ENCODE peak calls at places on chromosomes 4 and X, in eight cellular contexts. F is MCF 10A, S is coronary artery, R is neural progenitor cell, K is fibroblast of pulmonary artery, C is NB4, N is epithelial cell of esophagus, P is IMR-90. Z is an unnamed sample.

GRCh38 chr4:6183740-6184139 is 16.6 kb downstream of the JAKMIP1 start:
- DNase-seq in S (no peak), K (no peak), P (no peak), R (no peak), C (no peak), N (no peak), F (no peak), Z (no peak)

GRCh38 chr4:44563496-44563895 is 87.9 kb downstream of the YIPF7 start:
- DNase-seq in P (no peak), C (no peak), F (peak), K (peak), R (no peak), N (peak), S (no peak), Z (no peak)

GRCh38 chr4:177740563-177740962 is 298.3 kb upstream of the AGA start:
- DNase-seq in K (no peak), P (peak), N (peak), S (no peak), F (peak), R (no peak), C (no peak), Z (no peak)

GRCh38 chr4:186798951-186799659 is 75.4 kb upstream of the FAT1 start:
- DNase-seq in K (peak), P (no peak), C (no peak), S (no peak), N (no peak), R (no peak), F (no peak), Z (no peak)

GRCh38 chrX:112147206-112147605 is 64.6 kb upstream of the TRPC5 start:
- DNase-seq in R (peak), C (peak), F (peak), S (no peak), N (peak), P (peak), K (peak), Z (no peak)

GRCh38 chrX:110851780-110852179 is 56.2 kb upstream of the CHRDL1 start:
- DNase-seq in C (no peak), K (no peak), P (peak), N (peak), R (no peak), S (no peak), F (peak), Z (no peak)

GRCh38 chrX:118495958-118496762 is 545 bp downstream of the DOCK11 start:
- DNase-seq in F (peak), K (no peak), S (no peak), R (peak), N (peak), C (peak), P (no peak), Z (no peak)

GRCh38 chr4:185792384-185793146 is 19.4 kb downstream of the SORBS2 start:
- DNase-seq in N (peak), P (peak), C (no peak), K (peak), R (peak), S (no peak), F (peak), Z (peak)

GRCh38 chr4:122525865-122526264 is 69.3 kb upstream of the IL2 start:
- DNase-seq in R (no peak), P (no peak), S (no peak), C (no peak), F (no peak), K (peak), N (no peak), Z (no peak)

GRCh38 chrX:109125304-109125703 is 356.6 kb downstream of the GUCY2F start:
- DNase-seq in K (no peak), F (no peak), S (no peak), N (no peak), R (no peak), C (no peak), P (no peak), Z (no peak)

GRCh38 chr4:90951037-90951436 is 823.8 kb downstream of the CCSER1 start:
- DNase-seq in R (no peak), N (peak), S (no peak), K (peak), P (peak), C (no peak), F (peak), Z (peak)

GRCh38 chr4:56086073-56086521 is 137.4 kb downstream of the CEP135 start:
- DNase-seq in P (no peak), C (peak), K (no peak), R (peak), N (no peak), S (no peak), F (no peak), Z (no peak)

GRCh38 chrX:41026326-41027136 is 58.7 kb upstream of the USP9X start:
- DNase-seq in S (no peak), P (no peak), F (no peak), C (no peak), N (no peak), R (peak), K (no peak), Z (no peak)

GRCh38 chrX:148609766-148610698 is 109.6 kb downstream of the AFF2 start:
- DNase-seq in C (peak), S (no peak), K (no peak), P (no peak), N (peak), F (peak), R (peak), Z (no peak)

GRCh38 chr4:72896515-72896914 is 173.0 kb downstream of the COX18 start:
- DNase-seq in P (peak), R (no peak), S (no peak), K (peak), C (no peak), F (peak), N (peak), Z (peak)

GRCh38 chr4:147594107-147594506 is 23.1 kb upstream of the TMEM184C start:
- DNase-seq in R (no peak), P (no peak), K (no peak), F (no peak), C (no peak), S (no peak), N (no peak), Z (no peak)

GRCh38 chr4:41218703-41219102 is 4.4 kb upstream of the APBB2 start:
- DNase-seq in C (no peak), F (no peak), R (no peak), N (no peak), P (no peak), S (no peak), K (no peak), Z (no peak)

GRCh38 chr4:139872274-139872673 is 206.7 kb downstream of the MGST2 start:
- DNase-seq in S (no peak), F (peak), P (peak), R (no peak), C (peak), K (peak), N (peak), Z (peak)

GRCh38 chr4:10333942-10334341 is 123.3 kb downstream of the ZNF518B start:
- DNase-seq in C (no peak), P (no peak), N (peak), S (no peak), R (no peak), K (no peak), F (peak), Z (no peak)
- TF ChIP-seq CTCF in C (no peak), P (no peak), N (no peak), S (no peak), R (no peak), K (no peak), F (no peak), Z (no peak)

DNA sequence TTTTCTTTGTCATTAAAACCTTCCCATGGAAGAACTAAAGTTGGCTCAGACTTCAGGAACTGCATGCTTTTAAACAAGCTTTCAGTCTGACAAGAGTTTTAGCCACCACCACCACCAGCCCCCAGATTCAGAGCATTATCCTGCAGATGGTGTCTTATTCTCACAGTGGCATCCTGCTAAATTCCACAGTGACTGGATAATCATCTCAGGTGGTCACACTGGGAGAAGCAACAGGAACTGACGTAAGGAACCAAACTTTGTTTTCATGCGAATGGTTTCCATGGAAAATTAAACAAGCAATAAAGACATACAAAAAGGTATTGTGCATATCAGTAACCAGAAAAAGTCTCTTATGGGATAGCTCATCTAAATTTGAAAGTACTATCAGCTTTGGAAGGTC is 370.7 kb downstream of the FBXW7 start:
- DNase-seq in P (no peak), N (peak), R (no peak), K (peak), F (no peak), C (no peak), S (no peak), Z (no peak)
- TF ChIP-seq CTCF in P (no peak), N (no peak), R (no peak), K (no peak), F (no peak), C (no peak), S (no peak), Z (no peak)

GRCh38 chrX:24515447-24515846 is 50.4 kb downstream of the PDK3 start:
- DNase-seq in P (peak), K (peak), N (peak), S (no peak), R (peak), C (peak), F (peak), Z (no peak)
- TF ChIP-seq CTCF in P (no peak), K (peak), N (peak), S (no peak), R (peak), C (no peak), F (peak), Z (peak)

GRCh38 chr4:3491681-3492405 is 28.7 kb downstream of the DOK7 start:
- DNase-seq in S (no peak), P (peak), F (peak), N (peak), K (peak), C (no peak), R (no peak), Z (peak)
- TF ChIP-seq CTCF in S (no peak), P (no peak), F (no peak), N (no peak), K (no peak), C (no peak), R (no peak), Z (no peak)

GRCh38 chr4:32462944-32463343 is 1742.8 kb downstream of the PCDH7 start:
- DNase-seq in N (peak), S (no peak), C (peak), P (peak), K (peak), F (peak), R (peak), Z (no peak)
- TF ChIP-seq CTCF in N (peak), S (no peak), C (peak), P (peak), K (peak), F (no peak), R (peak), Z (peak)

GRCh38 chr4:151304226-151304625 is 21.2 kb downstream of the SH3D19 start:
- DNase-seq in R (no peak), K (no peak), P (no peak), C (no peak), S (no peak), F (no peak), N (no peak), Z (no peak)

GRCh38 chr4:151310124-151310728 is 15.2 kb downstream of the SH3D19 start:
- DNase-seq in C (no peak), F (no peak), R (no peak), N (no peak), S (no peak), K (no peak), P (no peak), Z (no peak)

GRCh38 chr4:151302432-151302831 is 23.0 kb downstream of the SH3D19 start:
- DNase-seq in S (no peak), P (peak), K (peak), F (no peak), N (no peak), R (no peak), C (no peak), Z (no peak)

DNA sequence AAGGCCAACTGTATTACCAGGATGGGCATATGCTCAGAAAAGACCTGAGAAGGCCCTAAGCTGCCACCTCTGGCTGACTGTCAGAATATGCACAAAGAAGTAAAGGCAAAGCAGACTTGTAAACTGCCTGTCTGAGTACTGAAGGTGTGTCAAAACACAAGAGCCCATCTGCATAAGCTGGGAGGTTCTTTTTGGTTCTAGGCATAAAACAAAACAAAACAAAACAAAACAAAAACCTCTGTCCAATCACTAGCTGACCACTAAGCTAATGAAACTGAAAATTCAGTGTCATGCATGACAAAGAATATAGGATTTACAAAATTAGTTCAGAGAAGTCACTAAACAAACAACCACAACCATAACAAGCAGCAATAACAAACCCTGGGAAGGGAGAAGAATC is 20.6 kb downstream of the SH3D19 start:
- DNase-seq in K (no peak), S (no peak), N (peak), R (no peak), P (no peak), C (no peak), F (peak), Z (no peak)
- TF ChIP-seq CTCF in K (no peak), S (no peak), N (no peak), R (no peak), P (no peak), C (no peak), F (no peak), Z (no peak)

GRCh38 chr4:79241846-79242245 is 84.0 kb downstream of the NAA11 start:
- DNase-seq in C (peak), P (peak), F (peak), R (peak), S (no peak), K (peak), N (peak), Z (no peak)
- TF ChIP-seq CTCF in C (no peak), P (no peak), F (peak), R (peak), S (no peak), K (peak), N (no peak), Z (peak)